ENCODE peak calls at places on chromosomes 3 and 15, in four cellular contexts. S is CMK; P is LoVo; T is central memory CD4-positive, alpha-beta T cell. B is an unnamed sample.

GRCh38 chr3:13620776-13621365 is 71.9 kb downstream of the FBLN2 start:
- DNase-seq in S (no peak), P (no peak), T (no peak), B (no peak)

GRCh38 chr3:155745795-155746550 is 1.1 kb upstream of the PLCH1 start:
- DNase-seq in S (no peak), P (peak), T (no peak), B (no peak)

GRCh38 chr3:122754867-122755835 is 38.5 kb downstream of the HSPBAP1 start:
- DNase-seq in S (no peak), P (peak), T (peak), B (no peak)

GRCh38 chr3:64166584-64167155 is 58.6 kb downstream of the PRICKLE2 start:
- DNase-seq in S (no peak), P (no peak), T (no peak), B (no peak)

GRCh38 chr3:153752405-153753027 is 368.7 kb upstream of the ARHGEF26 start:
- DNase-seq in S (no peak), P (no peak), T (no peak), B (no peak)

GRCh38 chr3:57184516-57184915 is 15.3 kb downstream of the HESX1 start:
- DNase-seq in S (no peak), P (no peak), T (no peak), B (no peak)

GRCh38 chr15:100464256-100464655 is 64.5 kb downstream of the CERS3 start:
- DNase-seq in S (no peak), P (no peak), T (no peak), B (no peak)

GRCh38 chr3:119810018-119810435 is 28.1 kb downstream of the NR1I2 start:
- DNase-seq in S (no peak), P (no peak), T (peak), B (no peak)

GRCh38 chr15:66621491-66622467 is 56.0 kb upstream of the LCTL start:
- DNase-seq in S (no peak), P (no peak), T (no peak), B (no peak)

GRCh38 chr3:149128856-149129255 is 582 bp upstream of the HPS3 start:
- DNase-seq in S (no peak), P (no peak), T (no peak), B (no peak)

GRCh38 chr3:141399200-141399599 is 30.9 kb downstream of the ZBTB38 start:
- DNase-seq in S (no peak), P (no peak), T (no peak), B (no peak)

GRCh38 chr3:189771842-189772494 is 140.8 kb downstream of the TP63 start:
- DNase-seq in S (no peak), P (no peak), T (no peak), B (no peak)

GRCh38 chr3:148203263-148204010 is 494.3 kb upstream of the AGTR1 start:
- DNase-seq in S (no peak), P (no peak), T (no peak), B (no peak)

GRCh38 chr3:64548200-64548889 is 139.5 kb downstream of the ADAMTS9 start:
- DNase-seq in S (no peak), P (no peak), T (no peak), B (no peak)

GRCh38 chr15:100863406-100864198 is 16.0 kb upstream of the ALDH1A3 start:
- DNase-seq in S (no peak), P (no peak), T (no peak), B (no peak)

GRCh38 chr3:147257972-147258371 is 148.4 kb downstream of the ZIC4 start:
- DNase-seq in S (no peak), P (no peak), T (no peak), B (no peak)

GRCh38 chr3:24088782-24089181 is 143.7 kb downstream of the NR1D2 start:
- DNase-seq in S (peak), P (no peak), T (no peak), B (no peak)

GRCh38 chr3:175695251-175695650 is 836.1 kb downstream of the NAALADL2 start:
- DNase-seq in S (no peak), P (no peak), T (no peak), B (no peak)

GRCh38 chr3:43198791-43199644 is 87.3 kb upstream of the SNRK start:
- DNase-seq in S (no peak), P (no peak), T (no peak), B (no peak)

GRCh38 chr3:99896482-99896881 is 78.8 kb downstream of the CMSS1 start:
- DNase-seq in S (no peak), P (no peak), T (no peak), B (no peak)

GRCh38 chr3:109548192-109548938 is 211.0 kb upstream of the DPPA4 start:
- DNase-seq in S (no peak), P (no peak), T (no peak), B (no peak)

GRCh38 chr3:135090020-135090717 is 295.1 kb downstream of the EPHB1 start:
- DNase-seq in S (no peak), P (no peak), T (no peak), B (no peak)

GRCh38 chr15:97684249-97684648 is 276.3 kb upstream of the ARRDC4 start:
- DNase-seq in S (no peak), P (no peak), T (no peak), B (no peak)

GRCh38 chr3:45887285-45887684 is 942 bp downstream of the CCR9 start:
- DNase-seq in S (no peak), P (no peak), T (no peak), B (no peak)

GRCh38 chr3:196096382-196096953 is 14.6 kb upstream of the TFRC start:
- DNase-seq in S (no peak), P (no peak), T (no peak), B (no peak)

GRCh38 chr3:127172670-127173515 is 20.0 kb upstream of the PRR23E start:
- DNase-seq in S (no peak), P (no peak), T (no peak), B (no peak)

GRCh38 chr15:71275566-71276354 is 160.5 kb downstream of the THSD4 start:
- DNase-seq in S (no peak), P (no peak), T (no peak), B (no peak)

B was measured in pulmonary artery endothelial cell.